ENCODE peak calls at places on chromosome 21, in four cellular contexts. A is kidney epithelial cell, C is PC-9, J is transverse colon. P is an unnamed sample.

GRCh38 chr21:21715286-21715969 is 717.2 kb downstream of the NCAM2 start:
- DNase-seq in A (peak), C (no peak), J (no peak), P (peak)

GRCh38 chr21:17660862-17661261 is 48.2 kb upstream of the BTG3 start:
- DNase-seq in A (no peak), C (no peak), J (no peak), P (no peak)

GRCh38 chr21:45154511-45155508 is 80.4 kb downstream of the ADARB1 start:
- DNase-seq in A (no peak), C (no peak), J (no peak), P (peak)

GRCh38 chr21:20083925-20084324 is 914.3 kb upstream of the NCAM2 start:
- DNase-seq in A (no peak), C (no peak), J (no peak), P (no peak)

GRCh38 chr21:46324390-46325072 is 575 bp downstream of the PCNT start:
- DNase-seq in A (no peak), C (peak), J (peak), P (peak)

GRCh38 chr21:44571844-44572782 is 1.4 kb upstream of the KRTAP10-4 start:
- DNase-seq in A (no peak), C (no peak), J (no peak), P (no peak)

GRCh38 chr21:29829514-29830255 is 110.1 kb downstream of the GRIK1 start:
- DNase-seq in A (no peak), C (no peak), J (no peak), P (peak)

GRCh38 chr21:46322351-46323226 is 1.1 kb downstream of the C21orf58 start:
- DNase-seq in A (no peak), C (no peak), J (no peak), P (peak)

GRCh38 chr21:45976666-45977335 is 4.8 kb upstream of the COL6A1 start:
- DNase-seq in A (no peak), C (no peak), J (peak), P (no peak)

GRCh38 chr21:27645285-27645684 is 678.4 kb upstream of the ADAMTS5 start:
- DNase-seq in A (no peak), C (no peak), J (no peak), P (peak)

GRCh38 chr21:25396135-25396711 is 211.1 kb downstream of the MRPL39 start:
- DNase-seq in A (no peak), C (no peak), J (no peak), P (no peak)

GRCh38 chr21:27060190-27060589 is 93.3 kb upstream of the ADAMTS5 start:
- DNase-seq in A (no peak), C (no peak), J (no peak), P (peak)

GRCh38 chr21:20016431-20017005 is 981.7 kb upstream of the NCAM2 start:
- DNase-seq in A (no peak), C (no peak), J (no peak), P (no peak)

GRCh38 chr21:40134731-40135492 is 267.7 kb downstream of the PCP4 start:
- DNase-seq in A (no peak), C (no peak), J (no peak), P (no peak)

GRCh38 chr21:43768868-43769167 is 7.3 kb downstream of the CSTB start:
- DNase-seq in A (no peak), C (peak), J (no peak), P (no peak)

GRCh38 chr21:29669416-29669815 is 270.4 kb downstream of the GRIK1 start:
- DNase-seq in A (no peak), C (no peak), J (no peak), P (no peak)

GRCh38 chr21:45380566-45380965 is 24.4 kb upstream of the COL18A1 start:
- DNase-seq in A (no peak), C (no peak), J (no peak), P (no peak)

GRCh38 chr21:46376856-46377453 is 53.0 kb downstream of the PCNT start:
- DNase-seq in A (no peak), C (no peak), J (no peak), P (no peak)

GRCh38 chr21:45865106-45865835 is 116.3 kb upstream of the COL6A1 start:
- DNase-seq in A (peak), C (no peak), J (no peak), P (peak)

GRCh38 chr21:36747114-36747814 is 48.3 kb downstream of the SIM2 start:
- DNase-seq in A (no peak), C (no peak), J (no peak), P (no peak)
- H3K4me3 ChIP-seq in A (peak), C (no peak), J (no peak), P (peak)

GRCh38 chr21:22795091-22795490 is 1796.9 kb downstream of the NCAM2 start:
- DNase-seq in A (no peak), C (no peak), J (no peak), P (no peak)

GRCh38 chr21:22791376-22791775 is 1793.2 kb downstream of the NCAM2 start:
- DNase-seq in A (no peak), C (no peak), J (no peak), P (no peak)

GRCh38 chr21:22795644-22796043 is 1797.4 kb downstream of the NCAM2 start:
- DNase-seq in A (no peak), C (no peak), J (no peak), P (no peak)

GRCh38 chr21:22796147-22796546 is 1797.9 kb downstream of the NCAM2 start:
- DNase-seq in A (no peak), C (no peak), J (no peak), P (no peak)

DNA sequence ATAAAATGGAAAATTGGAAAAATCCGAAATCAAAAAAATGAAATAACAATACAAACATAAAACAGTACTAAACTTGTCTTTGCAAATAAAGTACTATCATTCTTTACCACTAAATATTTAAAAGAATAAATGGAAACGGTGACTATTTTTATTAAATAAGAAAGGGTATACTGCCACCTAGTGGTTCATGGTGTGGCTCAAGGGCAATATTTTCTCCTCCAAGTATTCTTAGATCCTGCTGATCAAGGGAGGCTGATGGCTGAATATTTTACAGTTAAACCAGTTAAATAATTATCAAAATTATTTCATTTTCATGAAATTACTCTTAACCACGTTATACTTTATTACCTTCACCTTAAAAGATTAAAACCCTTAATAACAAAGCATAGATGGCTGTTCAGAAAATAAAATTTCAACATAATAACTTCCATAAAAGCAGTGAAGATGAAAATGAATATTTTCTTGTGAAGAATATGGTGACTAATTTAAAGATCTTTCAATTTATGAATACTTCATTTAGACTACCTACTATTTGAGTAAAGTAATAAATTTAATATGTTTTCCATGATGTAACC is 1793.9 kb downstream of the NCAM2 start:
- DNase-seq in A (peak), C (no peak), J (no peak), P (peak)
- TF ChIP-seq CTCF in A (peak), C (peak), J (peak), P (peak)

GRCh38 chr21:32335601-32336575 is 37.2 kb downstream of the MRAP start:
- DNase-seq in A (no peak), C (no peak), J (no peak), P (peak)

GRCh38 chr21:32336711-32337110 is 38.1 kb downstream of the MRAP start:
- DNase-seq in A (no peak), C (no peak), J (no peak), P (peak)

GRCh38 chr21:32338209-32338921 is 39.7 kb downstream of the MRAP start:
- DNase-seq in A (no peak), C (no peak), J (no peak), P (no peak)

GRCh38 chr21:32337206-32337605 is 38.6 kb downstream of the MRAP start:
- DNase-seq in A (no peak), C (no peak), J (no peak), P (no peak)

DNA sequence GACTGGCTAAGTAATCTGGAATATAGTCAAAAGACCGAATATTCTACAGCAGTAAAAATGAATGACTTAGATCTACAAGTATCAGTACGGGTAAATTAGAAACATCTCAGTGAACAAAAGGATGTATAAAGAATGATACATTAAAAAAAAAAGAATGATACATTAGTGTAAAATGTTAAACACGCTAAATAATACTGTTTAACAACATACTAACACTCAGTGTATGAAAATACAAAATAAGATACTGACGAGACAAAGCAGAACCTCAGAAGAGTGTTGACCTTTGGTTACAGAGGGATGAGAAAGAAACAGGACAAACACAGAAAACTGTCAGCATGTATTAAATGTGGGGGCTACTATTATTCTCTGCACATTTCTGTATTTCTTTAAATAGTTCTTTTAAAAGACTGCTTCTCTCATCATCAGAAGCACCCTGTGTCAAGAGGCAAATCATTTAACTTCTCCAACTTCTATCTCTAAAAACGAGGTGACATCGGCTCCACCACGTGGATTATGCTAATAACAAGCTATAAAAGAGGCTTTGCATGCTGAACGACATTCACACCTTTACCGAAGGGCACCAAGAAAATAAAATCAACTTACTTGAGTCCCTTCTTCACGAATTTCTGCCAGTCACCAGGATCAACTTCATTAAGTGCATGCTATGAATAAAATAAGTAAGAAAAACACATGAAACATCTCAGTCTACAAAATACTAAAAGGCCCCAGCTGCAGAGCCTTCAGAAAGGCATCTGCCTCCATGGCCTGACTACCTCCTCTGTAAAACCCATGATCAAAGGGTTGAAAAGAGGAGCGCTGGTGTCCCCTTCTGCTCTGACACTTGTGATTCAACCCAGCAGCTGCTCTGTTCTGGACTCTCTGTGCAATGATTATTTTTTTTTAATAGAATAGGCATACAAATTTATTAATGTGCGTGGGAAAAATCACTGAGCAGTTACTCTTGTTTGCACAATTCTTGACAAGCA is 42.5 kb downstream of the MRAP start:
- DNase-seq in A (no peak), C (no peak), J (no peak), P (no peak)
- H3K4me3 ChIP-seq in A (no peak), C (no peak), J (no peak), P (no peak)

DNA sequence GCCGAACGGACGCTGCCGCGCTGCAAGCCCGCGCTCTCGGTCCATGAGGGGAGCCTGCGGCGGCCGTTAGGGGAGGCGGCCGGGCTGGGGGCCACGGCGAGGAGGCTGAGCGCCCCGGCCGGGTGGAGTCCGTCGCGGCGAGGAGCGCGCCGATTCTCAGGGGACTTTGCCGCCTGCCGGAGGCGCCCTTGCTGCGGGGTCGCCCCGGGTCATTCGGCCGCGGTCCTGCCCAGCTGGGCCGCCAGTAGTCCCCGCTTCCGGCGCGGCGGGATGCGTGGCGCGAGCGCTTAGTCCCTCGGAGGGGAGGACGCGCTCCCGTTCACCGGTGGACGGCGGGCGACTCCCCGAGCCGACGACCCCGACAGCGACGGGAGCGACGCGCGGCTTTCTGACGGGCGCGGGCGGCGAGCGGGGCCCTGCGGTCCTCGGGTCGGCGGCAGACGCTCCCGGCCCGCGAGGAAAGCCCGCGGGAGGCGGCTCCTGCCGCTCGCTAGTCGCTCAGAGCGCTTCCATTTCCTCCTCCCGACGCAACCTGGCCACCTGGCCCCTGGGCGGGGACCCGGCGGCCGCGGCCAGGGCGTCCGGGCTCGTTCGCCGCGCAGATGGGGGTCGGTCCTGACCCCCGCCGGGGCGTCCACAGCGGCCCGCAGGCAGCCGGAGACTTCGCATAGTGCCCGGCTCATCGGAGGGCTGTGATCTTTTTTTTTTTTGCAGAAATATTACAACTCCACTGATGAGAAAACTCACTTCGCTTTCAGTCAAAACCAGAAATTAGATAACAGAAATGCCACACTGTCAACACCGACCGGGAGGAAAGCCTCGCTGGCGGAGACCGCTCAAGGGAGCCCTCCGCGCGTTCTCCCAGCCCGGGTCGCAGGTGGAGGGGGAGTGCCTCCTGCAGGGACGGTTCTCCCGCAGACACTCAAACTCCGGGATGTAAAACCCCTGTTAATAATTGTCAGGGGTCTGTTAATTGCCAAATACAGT is 640 bp upstream of the ZBTB21 start:
- DNase-seq in A (no peak), C (no peak), J (peak), P (peak)
- TF ChIP-seq CTCF in A (no peak), C (no peak), J (no peak), P (peak)

DNA sequence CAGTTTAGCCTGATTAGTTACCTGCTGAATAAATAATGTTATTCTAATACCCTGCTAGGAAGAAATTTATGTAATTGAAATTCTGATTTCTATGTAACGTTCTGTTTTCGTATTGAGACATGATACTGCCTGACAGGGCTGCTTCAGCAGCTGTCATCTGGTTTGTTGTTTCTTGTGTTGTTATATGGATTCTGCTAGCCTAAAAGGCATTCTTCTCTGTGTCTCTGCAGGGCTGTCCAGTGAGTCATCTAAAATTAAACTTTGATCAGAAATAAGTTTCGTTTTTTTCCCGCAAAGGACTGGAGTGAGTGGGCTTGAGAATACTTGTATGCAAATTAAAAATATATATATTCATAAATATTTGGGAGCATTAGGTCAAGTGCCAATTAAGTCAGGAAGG is 93.0 kb downstream of the DYRK1A start:
- DNase-seq in A (no peak), C (no peak), J (no peak), P (peak)
- H3K4me3 ChIP-seq in A (no peak), C (no peak), J (no peak), P (no peak)

GRCh38 chr21:38467911-38468310 is 30.4 kb downstream of the ERG start:
- DNase-seq in A (no peak), C (no peak), J (no peak), P (no peak)
- TF ChIP-seq CTCF in A (no peak), C (no peak), J (no peak), P (no peak)

GRCh38 chr21:35226302-35226701 is 177.2 kb upstream of the RUNX1 start:
- DNase-seq in A (no peak), C (peak), J (no peak), P (peak)
- H3K4me3 ChIP-seq in A (no peak), C (peak), J (no peak), P (no peak)

P was measured in astrocyte of the spinal cord.